ENCODE peak calls at places on chromosomes 1 and 21, in seven cellular contexts. K is HEK293T; R is activated naive CD4-positive, alpha-beta T cell; I is H4; O is posterior cingulate gyrus; J is T-helper 9 cell; C is activated CD4-positive, alpha-beta T cell treated with anti-CD3 and anti-CD28 coated beads for 1 hour. X is an unnamed sample.

GRCh38 chr1:92543131-92544055 is 56.7 kb upstream of the GFI1 start:
- DNase-seq in K (no peak), R (no peak), I (no peak), O (no peak), J (no peak), C (no peak), X (no peak)

GRCh38 chr1:201675143-201675542 is 136.2 kb downstream of the NAV1 start:
- DNase-seq in K (no peak), R (no peak), I (peak), O (no peak), J (no peak), C (no peak), X (no peak)

GRCh38 chr1:78274814-78275213 is 216.0 kb upstream of the PTGFR start:
- DNase-seq in K (no peak), R (no peak), I (peak), O (no peak), J (no peak), C (no peak), X (peak)

GRCh38 chr1:213374369-213374768 is 323.3 kb downstream of the RPS6KC1 start:
- DNase-seq in K (peak), R (peak), I (peak), O (peak), J (peak), C (peak), X (peak)

GRCh38 chr1:223326776-223327175 is 37.2 kb downstream of the SUSD4 start:
- DNase-seq in K (no peak), R (no peak), I (peak), O (no peak), J (no peak), C (no peak), X (peak)

GRCh38 chr1:248303324-248303723 is at the start of gene OR2T12:
- DNase-seq in K (no peak), R (no peak), I (no peak), O (no peak), J (no peak), C (no peak), X (no peak)

GRCh38 chr1:17212487-17213121 is 7.7 kb downstream of the PADI1 start:
- DNase-seq in K (peak), R (peak), I (peak), O (no peak), J (peak), C (peak), X (peak)

GRCh38 chr1:86704972-86705632 is 726 bp downstream of the SH3GLB1 start:
- DNase-seq in K (peak), R (no peak), I (peak), O (peak), J (peak), C (peak), X (peak)

GRCh38 chr1:33446590-33446989 is 15.7 kb upstream of the PHC2 start:
- DNase-seq in K (no peak), R (no peak), I (no peak), O (no peak), J (no peak), C (no peak), X (no peak)

GRCh38 chr1:151990058-151990855 is 3.4 kb downstream of the S100A10 start:
- DNase-seq in K (no peak), R (no peak), I (no peak), O (no peak), J (no peak), C (no peak), X (no peak)

GRCh38 chr1:212700892-212701819 is 1.5 kb upstream of the BATF3 start:
- DNase-seq in K (peak), R (no peak), I (no peak), O (peak), J (peak), C (no peak), X (peak)

GRCh38 chr21:44049606-44050005 is 37.5 kb downstream of the TRAPPC10 start:
- DNase-seq in K (no peak), R (no peak), I (no peak), O (no peak), J (no peak), C (no peak), X (peak)

GRCh38 chr1:19139711-19140110 is 70.4 kb downstream of the UBR4 start:
- DNase-seq in K (no peak), R (no peak), I (no peak), O (no peak), J (no peak), C (no peak), X (no peak)

GRCh38 chr21:38878394-38879179 is 72.9 kb downstream of the ETS2 start:
- DNase-seq in K (no peak), R (no peak), I (no peak), O (no peak), J (no peak), C (no peak), X (peak)

GRCh38 chr1:15303912-15304311 is 56.9 kb downstream of the FHAD1 start:
- DNase-seq in K (no peak), R (no peak), I (no peak), O (no peak), J (no peak), C (no peak), X (no peak)

X was measured in cardiac fibroblast.